ENCODE peak calls at places on chromosomes 16 and 17, in four cellular contexts. D is Peyer's patch, T is tibial nerve, F is thoracic aorta. O is an unnamed sample.

GRCh38 chr16:15644306-15644961 is 1.5 kb upstream of the MARF1 start:
- DNase-seq in D (no peak), T (no peak), F (no peak), O (no peak)

GRCh38 chr17:55846745-55847144 is 95.9 kb downstream of the PCTP start:
- DNase-seq in D (no peak), T (no peak), F (no peak), O (no peak)

GRCh38 chr16:14365200-14365851 is 264.7 kb downstream of the PARN start:
- DNase-seq in D (no peak), T (no peak), F (no peak), O (no peak)

GRCh38 chr17:76966486-76967181 is 98.4 kb downstream of the MGAT5B start:
- DNase-seq in D (no peak), T (no peak), F (no peak), O (no peak)

GRCh38 chr17:46201491-46201890 is 8.3 kb upstream of the KANSL1 start:
- DNase-seq in D (no peak), T (no peak), F (no peak), O (no peak)

GRCh38 chr16:66927012-66927436 is 1.7 kb upstream of the RRAD start:
- DNase-seq in D (no peak), T (no peak), F (no peak), O (no peak)

GRCh38 chr17:74393323-74393942 is 26.1 kb downstream of the GPR142 start:
- DNase-seq in D (no peak), T (no peak), F (no peak), O (no peak)

GRCh38 chr16:89637379-89637778 is 20.1 kb downstream of the CHMP1A start:
- DNase-seq in D (no peak), T (no peak), F (no peak), O (no peak)

GRCh38 chr16:88334517-88335149 is 48.1 kb upstream of the ZNF469 start:
- DNase-seq in D (no peak), T (no peak), F (no peak), O (no peak)

GRCh38 chr17:82914375-82914774 is 74.6 kb upstream of the ZNF750 start:
- DNase-seq in D (no peak), T (no peak), F (no peak), O (no peak)

GRCh38 chr16:48963306-48963705 is 318.3 kb downstream of the CBLN1 start:
- DNase-seq in D (no peak), T (no peak), F (no peak), O (no peak)

GRCh38 chr17:3542410-3543088 is 15.1 kb downstream of the TRPV3 start:
- DNase-seq in D (no peak), T (no peak), F (no peak), O (no peak)

GRCh38 chr17:46764709-46765401 is 53.6 kb downstream of the WNT3 start:
- DNase-seq in D (no peak), T (no peak), F (no peak), O (no peak)

GRCh38 chr16:20411055-20411454 is 1.7 kb downstream of the ACSM5 start:
- DNase-seq in D (no peak), T (no peak), F (no peak), O (no peak)

GRCh38 chr17:30573603-30574175 is 96.5 kb downstream of the GOSR1 start:
- DNase-seq in D (no peak), T (no peak), F (no peak), O (no peak)

GRCh38 chr16:74850027-74850426 is 75.4 kb upstream of the FA2H start:
- DNase-seq in D (no peak), T (no peak), F (no peak), O (no peak)

GRCh38 chr17:7634384-7634783 is 4.4 kb downstream of the SHBG start:
- DNase-seq in D (no peak), T (no peak), F (no peak), O (no peak)
- TF ChIP-seq CTCF in D (no peak), T (peak; percentile 36), F (no peak), O (no peak)

GRCh38 chr17:11485802-11486421 is 112.4 kb upstream of the DNAH9 start:
- DNase-seq in D (no peak), T (no peak), F (no peak), O (no peak)

GRCh38 chr17:11485336-11485735 is 112.9 kb upstream of the DNAH9 start:
- DNase-seq in D (no peak), T (no peak), F (no peak), O (no peak)

GRCh38 chr17:11487469-11487868 is 110.8 kb upstream of the DNAH9 start:
- DNase-seq in D (no peak), T (no peak), F (no peak), O (no peak)

GRCh38 chr17:11488407-11488806 is 109.9 kb upstream of the DNAH9 start:
- DNase-seq in D (no peak), T (no peak), F (no peak), O (no peak)

GRCh38 chr17:11486726-11487310 is 111.5 kb upstream of the DNAH9 start:
- DNase-seq in D (no peak), T (no peak), F (no peak), O (no peak)
- TF ChIP-seq CTCF in D (no peak), T (no peak), F (no peak), O (no peak)

GRCh38 chr16:57376313-57376818 is 4.1 kb downstream of the CX3CL1 start:
- DNase-seq in D (no peak), T (no peak), F (no peak), O (no peak)

GRCh38 chr16:57371494-57372371 is 557 bp upstream of the CX3CL1 start:
- DNase-seq in D (no peak), T (no peak), F (peak; percentile 59), O (no peak)

GRCh38 chr16:57373117-57373947 is 1.0 kb downstream of the CX3CL1 start:
- DNase-seq in D (no peak), T (no peak), F (no peak), O (no peak)

GRCh38 chr16:57374067-57374534 is 1.8 kb downstream of the CX3CL1 start:
- DNase-seq in D (no peak), T (no peak), F (peak; percentile 34), O (no peak)

GRCh38 chr16:57372372-57373116 is at the start of gene CX3CL1:
- DNase-seq in D (peak; percentile 74), T (no peak), F (no peak), O (no peak)
- TF ChIP-seq CTCF in D (no peak), T (peak; percentile 30), F (peak; percentile 52), O (no peak)

DNA sequence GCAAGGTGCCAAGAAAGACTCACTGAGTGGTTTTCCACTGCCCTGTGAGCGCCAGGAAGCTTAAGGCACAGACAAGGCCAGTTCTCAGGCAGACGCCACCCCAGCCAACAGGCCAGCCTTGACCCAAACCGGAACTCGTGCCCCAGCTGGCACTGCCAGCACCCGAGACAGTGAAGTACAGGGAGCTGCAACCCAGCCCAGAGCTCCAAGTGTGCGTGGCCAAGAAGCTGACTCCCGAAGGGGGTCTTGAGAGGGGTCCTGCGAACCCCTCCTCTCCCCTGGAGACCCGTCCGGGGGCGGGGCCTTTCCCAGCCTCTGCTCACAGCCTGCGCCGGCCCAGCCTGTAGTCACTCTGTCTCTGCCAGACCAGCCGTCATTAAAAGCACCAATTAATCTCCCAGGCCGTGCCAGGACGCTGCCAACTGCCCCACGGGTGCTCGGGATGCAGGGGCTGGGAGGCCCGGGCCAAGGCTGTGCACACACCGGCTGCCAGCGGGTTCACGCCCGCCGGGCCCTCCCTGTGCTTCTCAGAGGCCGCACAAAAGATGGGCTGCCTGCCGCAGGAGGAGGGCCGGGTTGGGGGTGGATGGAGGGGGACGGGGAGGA is 4.4 kb upstream of the SOX8 start:
- DNase-seq in D (no peak), T (no peak), F (no peak), O (no peak)
- TF ChIP-seq CTCF in D (no peak), T (no peak), F (no peak), O (no peak)

DNA sequence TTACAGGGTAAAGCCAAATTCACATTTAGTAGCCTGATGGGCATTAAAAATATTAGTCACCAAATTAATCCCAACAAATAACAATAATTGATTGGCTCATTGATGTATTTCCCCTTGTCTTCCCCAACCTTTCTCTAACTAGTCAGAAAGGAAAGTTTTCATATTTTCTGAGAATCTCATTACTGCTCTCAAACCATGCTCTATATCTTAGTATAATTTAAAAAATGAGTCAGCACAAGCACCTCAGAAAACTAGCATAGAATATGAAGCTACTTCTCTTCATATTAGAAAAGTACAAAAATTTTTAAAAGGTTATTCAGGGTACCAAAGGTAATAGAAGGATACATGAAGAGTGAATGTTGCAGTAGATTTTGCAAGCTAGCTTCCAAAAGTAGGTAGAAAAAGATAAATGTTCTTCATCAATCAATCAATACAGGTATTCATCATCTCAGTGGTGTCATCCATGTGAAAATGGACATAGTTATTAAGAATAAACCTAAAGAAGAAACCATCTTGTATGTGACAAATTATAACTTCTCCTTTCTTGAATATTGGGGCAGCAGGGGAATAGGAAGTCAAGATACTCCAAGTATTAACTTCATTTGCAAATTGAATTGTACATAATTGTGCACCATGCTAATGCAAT is 4.8 kb downstream of the STAT5B start:
- DNase-seq in D (no peak), T (no peak), F (no peak), O (no peak)
- TF ChIP-seq CTCF in D (no peak), T (no peak), F (no peak), O (no peak)

O was measured in omental fat pad.